ENCODE peak calls at places on chromosomes 13 and 19, in five cellular contexts. J is Panc1, Z is GM12878, R is SK-N-SH, V is HCT116. E is an unnamed sample.

GRCh38 chr13:40152145-40152544 is 496.7 kb downstream of the COG6 start:
- DNase-seq in J (no peak), Z (no peak), R (no peak), V (peak), E (no peak)

GRCh38 chr19:27806471-27807070 is 1406.4 kb downstream of the UQCRFS1 start:
- DNase-seq in J (no peak), Z (no peak), R (no peak), V (no peak), E (no peak)

GRCh38 chr19:28465317-28466086 is 747.4 kb downstream of the UQCRFS1 start:
- DNase-seq in J (no peak), Z (no peak), R (no peak), V (no peak), E (no peak)

GRCh38 chr19:11880598-11880997 is 7.0 kb upstream of the ZNF69 start:
- DNase-seq in J (no peak), Z (no peak), R (no peak), V (no peak), E (no peak)

GRCh38 chr13:23959231-23959862 is 62.0 kb upstream of the C1QTNF9B start:
- DNase-seq in J (no peak), Z (no peak), R (no peak), V (no peak), E (no peak)

GRCh38 chr19:2495651-2496316 is 19.9 kb downstream of the GADD45B start:
- DNase-seq in J (no peak), Z (no peak), R (no peak), V (no peak), E (no peak)

GRCh38 chr13:101544979-101545378 is 92.5 kb downstream of the ITGBL1 start:
- DNase-seq in J (no peak), Z (no peak), R (no peak), V (no peak), E (no peak)

GRCh38 chr19:1474765-1475351 is 4.2 kb downstream of the C19orf25 start:
- DNase-seq in J (no peak), Z (no peak), R (peak), V (no peak), E (no peak)

GRCh38 chr13:76350399-76350798 is 535.8 kb downstream of the KCTD12 start:
- DNase-seq in J (no peak), Z (no peak), R (no peak), V (no peak), E (no peak)

GRCh38 chr19:13022111-13022858 is 27.0 kb downstream of the NFIX start:
- DNase-seq in J (no peak), Z (no peak), R (no peak), V (no peak), E (no peak)

GRCh38 chr19:2048959-2049740 is 1.9 kb downstream of the MKNK2 start:
- DNase-seq in J (no peak), Z (no peak), R (no peak), V (no peak), E (no peak)

GRCh38 chr13:39266426-39266825 is 228.2 kb downstream of the NHLRC3 start:
- DNase-seq in J (no peak), Z (no peak), R (no peak), V (no peak), E (no peak)

GRCh38 chr13:46951516-46951915 is 54.7 kb upstream of the HTR2A start:
- DNase-seq in J (no peak), Z (no peak), R (no peak), V (peak), E (no peak)

GRCh38 chr13:30145709-30146367 is 161.5 kb downstream of the KATNAL1 start:
- DNase-seq in J (no peak), Z (peak), R (no peak), V (no peak), E (no peak)

GRCh38 chr19:53977991-53978731 is 13.3 kb upstream of the CACNG6 start:
- DNase-seq in J (peak), Z (no peak), R (peak), V (peak), E (no peak)

GRCh38 chr19:20840371-20840770 is 64.3 kb downstream of the ZNF66 start:
- DNase-seq in J (no peak), Z (no peak), R (no peak), V (no peak), E (no peak)

GRCh38 chr19:44808463-44809371 is at the start of gene BCAM:
- DNase-seq in J (no peak), Z (no peak), R (peak), V (no peak), E (peak)

GRCh38 chr19:46021531-46022041 is 1.3 kb downstream of the PGLYRP1 start:
- DNase-seq in J (no peak), Z (no peak), R (no peak), V (no peak), E (no peak)

GRCh38 chr19:3409346-3410064 is 43.1 kb downstream of the NFIC start:
- DNase-seq in J (no peak), Z (no peak), R (peak), V (no peak), E (peak)

GRCh38 chr13:113658836-113659235 is 838 bp upstream of the ATP4B start:
- DNase-seq in J (no peak), Z (no peak), R (no peak), V (no peak), E (no peak)

GRCh38 chr19:46339491-46339890 is 7.4 kb upstream of the PPP5C start:
- DNase-seq in J (no peak), Z (no peak), R (peak), V (no peak), E (no peak)

DNA sequence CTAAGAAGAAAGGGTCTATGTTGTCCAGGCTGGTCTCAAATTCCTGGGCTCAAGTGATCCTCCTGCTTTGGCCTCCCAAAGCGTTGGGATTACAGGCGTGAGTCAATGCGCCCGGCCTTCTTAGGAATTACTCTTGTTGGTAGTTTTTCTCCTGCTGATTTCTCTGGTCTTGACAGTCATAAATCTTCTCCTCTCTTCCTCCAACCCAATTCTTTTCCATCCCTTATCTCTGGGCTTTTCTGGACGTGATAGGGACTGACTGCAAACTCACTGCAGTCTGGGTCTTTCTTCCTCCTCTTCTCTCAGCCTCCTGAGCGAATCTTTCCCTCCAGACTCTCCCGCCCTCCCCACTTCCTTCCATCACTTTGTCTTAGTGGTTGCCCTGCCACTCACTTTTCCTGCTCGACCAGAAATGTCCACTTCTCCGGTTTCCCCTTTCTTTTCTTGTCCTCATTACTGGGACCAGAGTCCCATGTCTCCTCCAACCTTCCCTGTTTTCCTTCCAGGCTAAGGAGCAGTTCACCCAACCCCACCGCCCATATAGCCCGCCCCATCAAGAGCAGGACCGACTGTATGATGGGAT is 21.9 kb upstream of the TIMM44 start:
- DNase-seq in J (no peak), Z (no peak), R (no peak), V (no peak), E (no peak)
- TF ChIP-seq SIN3A in J (no peak), Z (no peak), R (no peak), V (no peak), E (no peak)

GRCh38 chr13:106473174-106473573 is 62.3 kb downstream of the EFNB2 start:
- DNase-seq in J (no peak), Z (no peak), R (no peak), V (no peak), E (no peak)
- TF ChIP-seq SIN3A in J (no peak), Z (no peak), R (no peak), V (no peak), E (no peak)

GRCh38 chr19:48997972-48998371 is 4.3 kb downstream of the RUVBL2 start:
- DNase-seq in J (no peak), Z (no peak), R (peak), V (peak), E (peak)
- TF ChIP-seq SIN3A in J (no peak), Z (no peak), R (no peak), V (no peak), E (no peak)

GRCh38 chr13:31234729-31235128 is 35.0 kb downstream of the B3GLCT start:
- DNase-seq in J (no peak), Z (no peak), R (no peak), V (no peak), E (peak)

GRCh38 chr13:31240921-31241320 is 41.1 kb downstream of the B3GLCT start:
- DNase-seq in J (no peak), Z (no peak), R (no peak), V (no peak), E (no peak)

DNA sequence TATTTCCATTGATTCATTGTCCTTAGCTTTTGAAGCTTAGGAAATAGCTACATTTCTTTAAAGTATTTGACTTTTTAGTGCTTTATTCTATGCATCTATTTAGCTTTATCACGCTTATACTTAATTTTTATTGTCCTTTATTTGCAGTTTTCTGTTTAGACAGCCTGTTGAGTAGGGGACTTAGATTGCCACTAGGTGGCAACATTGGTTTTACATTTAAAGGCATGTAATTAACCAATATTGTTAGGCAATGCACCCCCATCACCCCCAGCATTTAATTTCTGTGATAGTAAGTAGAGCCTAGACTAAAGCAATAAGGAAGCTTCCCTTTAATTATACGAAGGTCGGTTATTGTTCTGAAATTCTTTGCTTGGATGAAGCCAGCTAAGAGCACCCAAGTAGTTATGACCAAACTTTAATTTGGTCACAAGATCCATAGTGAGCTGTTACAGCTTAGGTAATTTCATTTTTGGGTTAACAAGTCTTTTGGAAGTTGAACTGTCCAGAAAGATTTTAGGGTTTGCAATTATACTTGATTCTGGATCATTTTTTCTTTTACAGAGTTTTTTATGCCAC is 36.5 kb downstream of the B3GLCT start:
- DNase-seq in J (no peak), Z (no peak), R (peak), V (peak), E (peak)
- TF ChIP-seq SIN3A in J (no peak), Z (no peak), R (no peak), V (no peak), E (no peak)

GRCh38 chr13:111216166-111216960 is 101.3 kb downstream of the ARHGEF7 start:
- DNase-seq in J (no peak), Z (no peak), R (peak), V (no peak), E (peak)

GRCh38 chr13:111219306-111219705 is 101.1 kb upstream of the TEX29 start:
- DNase-seq in J (no peak), Z (no peak), R (no peak), V (no peak), E (no peak)

GRCh38 chr13:111215081-111216047 is 100.3 kb downstream of the ARHGEF7 start:
- DNase-seq in J (no peak), Z (no peak), R (no peak), V (no peak), E (no peak)

GRCh38 chr13:111217661-111218060 is 102.6 kb downstream of the ARHGEF7 start:
- DNase-seq in J (no peak), Z (no peak), R (no peak), V (no peak), E (no peak)

DNA sequence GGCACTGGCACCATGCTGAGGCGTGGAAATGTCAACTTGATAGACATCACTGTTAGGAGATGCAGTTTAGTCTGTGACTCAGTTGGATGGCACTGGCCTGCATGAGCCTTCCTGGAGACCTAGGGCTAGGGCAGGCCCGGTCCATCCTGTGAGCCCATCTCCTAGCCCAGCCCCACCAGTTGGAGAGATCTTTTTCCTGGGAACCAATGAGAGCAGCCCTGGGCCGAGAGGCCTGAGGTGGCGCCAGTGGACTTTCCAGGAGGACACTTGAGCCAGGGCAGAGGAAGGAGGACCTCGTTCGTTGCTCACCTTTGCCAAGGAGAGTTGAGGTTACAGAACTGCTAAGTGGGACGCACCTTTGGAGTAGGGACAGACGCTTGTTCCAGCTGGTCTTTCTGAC is 100.5 kb upstream of the TEX29 start:
- DNase-seq in J (no peak), Z (no peak), R (no peak), V (no peak), E (no peak)
- TF ChIP-seq SIN3A in J (no peak), Z (no peak), R (no peak), V (no peak), E (no peak)

GRCh38 chr19:10289836-10290438 is at the start of gene ICAM5:
- DNase-seq in J (no peak), Z (no peak), R (no peak), V (peak), E (no peak)

GRCh38 chr19:10291554-10292205 is 1.9 kb downstream of the ICAM5 start:
- DNase-seq in J (no peak), Z (no peak), R (no peak), V (no peak), E (no peak)

GRCh38 chr19:10290439-10290875 is 705 bp downstream of the ICAM5 start:
- DNase-seq in J (no peak), Z (no peak), R (no peak), V (no peak), E (no peak)

GRCh38 chr19:10292206-10292788 is 2.5 kb downstream of the ICAM5 start:
- DNase-seq in J (no peak), Z (no peak), R (peak), V (peak), E (peak)

DNA sequence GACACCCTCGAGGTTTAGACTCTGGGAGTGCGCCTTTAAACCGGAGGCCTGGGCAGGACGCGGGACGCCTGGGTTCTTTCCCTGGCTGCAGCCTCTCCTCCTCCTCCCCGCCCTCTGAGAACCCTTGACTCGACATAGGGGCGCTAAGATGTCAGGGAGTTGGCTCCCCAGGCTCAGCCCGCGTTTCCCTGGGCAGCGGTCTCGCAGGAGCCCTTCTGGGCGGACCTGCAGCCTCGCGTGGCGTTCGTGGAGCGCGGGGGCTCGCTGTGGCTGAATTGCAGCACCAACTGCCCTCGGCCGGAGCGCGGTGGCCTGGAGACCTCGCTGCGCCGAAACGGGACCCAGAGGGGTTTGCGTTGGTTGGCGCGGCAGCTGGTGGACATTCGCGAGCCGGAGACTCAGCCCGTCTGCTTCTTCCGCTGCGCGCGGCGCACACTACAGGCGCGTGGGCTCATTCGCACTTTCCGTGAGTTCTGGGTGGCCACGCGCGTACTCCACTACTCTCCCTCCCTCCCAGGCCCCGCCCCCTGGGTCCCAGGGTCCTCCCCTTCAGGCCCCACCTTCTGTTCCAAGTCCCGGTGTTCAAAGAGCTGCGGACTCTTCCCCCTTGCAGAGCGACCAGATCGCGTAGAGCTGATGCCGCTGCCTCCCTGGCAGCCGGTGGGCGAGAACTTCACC is 1.3 kb downstream of the ICAM5 start:
- DNase-seq in J (no peak), Z (no peak), R (peak), V (peak), E (peak)
- TF ChIP-seq SIN3A in J (peak), Z (no peak), R (peak), V (peak), E (no peak)

DNA sequence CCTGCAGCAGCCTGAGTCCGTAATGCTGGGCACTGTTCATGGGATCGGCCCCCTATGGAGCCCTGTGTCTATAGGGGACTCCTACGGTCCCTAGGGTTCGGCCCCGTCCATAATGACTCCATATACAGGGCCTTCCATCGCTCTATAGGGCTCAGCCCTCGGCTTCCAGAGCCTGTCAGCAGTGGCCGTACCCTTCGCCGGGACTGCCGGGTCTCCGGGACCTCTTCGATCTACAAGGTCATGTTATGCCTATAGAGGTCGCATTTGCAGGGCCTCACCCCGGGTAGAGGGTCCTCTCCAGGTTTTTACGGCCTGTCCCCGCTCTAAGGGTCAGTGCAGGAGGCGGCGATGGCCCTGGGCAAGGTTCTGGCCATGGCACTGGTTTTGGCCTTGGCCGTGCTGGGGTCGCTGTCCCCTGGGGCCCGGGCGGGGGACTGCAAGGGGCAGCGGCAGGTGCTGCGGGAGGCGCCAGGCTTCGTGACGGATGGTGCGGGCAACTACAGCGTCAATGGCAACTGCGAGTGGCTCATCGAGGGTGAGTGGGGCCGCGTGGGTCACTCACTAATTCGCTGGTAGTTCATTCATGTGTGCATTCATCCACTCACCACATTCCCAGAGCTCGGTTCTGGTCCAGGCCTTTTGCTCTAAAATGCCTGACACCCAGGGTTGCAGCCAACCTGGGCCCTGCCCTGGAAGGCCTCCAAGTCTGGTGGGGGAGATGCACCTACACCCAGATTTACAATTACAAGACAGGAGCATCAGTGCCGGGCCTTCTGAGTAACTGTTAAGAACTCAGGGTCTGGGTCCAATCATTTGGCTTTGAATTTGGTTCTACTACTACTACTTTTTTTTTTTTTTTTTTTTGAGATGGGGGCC is 699 bp downstream of the MEGF8 start:
- DNase-seq in J (no peak), Z (no peak), R (peak), V (no peak), E (no peak)
- TF ChIP-seq SIN3A in J (no peak), Z (no peak), R (no peak), V (no peak), E (no peak)

GRCh38 chr19:16340654-16341053 is 16.0 kb downstream of the KLF2 start:
- DNase-seq in J (no peak), Z (no peak), R (no peak), V (no peak), E (no peak)

GRCh38 chr19:16338470-16339360 is 14.1 kb downstream of the KLF2 start:
- DNase-seq in J (no peak), Z (peak), R (no peak), V (peak), E (peak)

GRCh38 chr19:16339361-16339725 is 14.7 kb downstream of the KLF2 start:
- DNase-seq in J (no peak), Z (no peak), R (no peak), V (no peak), E (no peak)

GRCh38 chr19:16342002-16342715 is 17.5 kb downstream of the KLF2 start:
- DNase-seq in J (no peak), Z (peak), R (no peak), V (no peak), E (no peak)

DNA sequence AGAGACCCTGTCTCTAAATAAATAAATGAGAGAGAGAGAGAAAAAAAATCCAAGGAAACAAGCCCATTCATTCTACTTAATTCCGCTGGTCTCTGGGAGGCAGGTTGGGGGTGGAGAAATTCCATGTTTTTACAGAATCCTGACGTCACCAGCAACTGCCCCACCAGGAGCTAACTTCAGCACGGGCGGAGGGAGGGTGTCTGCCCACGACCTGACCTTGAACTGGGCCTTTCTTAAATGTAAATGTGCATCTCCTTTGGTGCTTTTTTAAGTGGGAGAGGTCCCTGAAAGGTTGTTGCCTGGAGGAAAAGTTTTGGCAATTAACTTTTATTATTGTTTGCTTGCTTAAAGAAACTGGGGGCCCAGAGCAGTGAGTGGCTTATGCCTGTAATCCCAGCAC is 15.5 kb downstream of the KLF2 start:
- DNase-seq in J (no peak), Z (no peak), R (no peak), V (no peak), E (peak)
- TF ChIP-seq SIN3A in J (no peak), Z (no peak), R (no peak), V (no peak), E (no peak)

E was measured in HepG2.